ENCODE peak calls at places on chromosomes 4 and X, in nine cellular contexts. One of them, this sample, is unnamed.

GRCh38 chr4:8199594-8200301 is 658 bp downstream of the SH3TC1 start:
- DNase-seq in NCI-H1048: no peak
- DNase-seq in skeletal muscle cell: no peak
- DNase-seq in thoracic aorta: no peak
- DNase-seq in NCI-H146: no peak
- DNase-seq in activated CD8-positive, alpha-beta T cell treated with anti-CD3 and anti-CD28 coated beads, Interleukin-2, amount 10 ng/mL, durations not matched to agents 7 days and 5 days: no peak
- DNase-seq in GM18507: no peak
- DNase-seq in fibroblast of pulmonary artery: no peak
- DNase-seq in H4: no peak
- DNase-seq in this sample: peak

GRCh38 chr4:69656653-69657158 is 3.7 kb upstream of the UGT2A1 start:
- DNase-seq in NCI-H1048: no peak
- DNase-seq in skeletal muscle cell: no peak
- DNase-seq in thoracic aorta: no peak
- DNase-seq in NCI-H146: no peak
- DNase-seq in activated CD8-positive, alpha-beta T cell treated with anti-CD3 and anti-CD28 coated beads, Interleukin-2, amount 10 ng/mL, durations not matched to agents 7 days and 5 days: no peak
- DNase-seq in GM18507: no peak
- DNase-seq in fibroblast of pulmonary artery: no peak
- DNase-seq in H4: no peak
- DNase-seq in this sample: no peak

GRCh38 chr4:149836546-149836945 is 20.9 kb upstream of the IQCM start:
- DNase-seq in NCI-H1048: no peak
- DNase-seq in skeletal muscle cell: peak
- DNase-seq in thoracic aorta: no peak
- DNase-seq in NCI-H146: no peak
- DNase-seq in activated CD8-positive, alpha-beta T cell treated with anti-CD3 and anti-CD28 coated beads, Interleukin-2, amount 10 ng/mL, durations not matched to agents 7 days and 5 days: no peak
- DNase-seq in GM18507: no peak
- DNase-seq in fibroblast of pulmonary artery: peak
- DNase-seq in H4: no peak
- DNase-seq in this sample: peak

GRCh38 chr4:39998659-39999345 is 21.1 kb upstream of the PDS5A start:
- DNase-seq in NCI-H1048: no peak
- DNase-seq in skeletal muscle cell: no peak
- DNase-seq in thoracic aorta: no peak
- DNase-seq in NCI-H146: no peak
- DNase-seq in activated CD8-positive, alpha-beta T cell treated with anti-CD3 and anti-CD28 coated beads, Interleukin-2, amount 10 ng/mL, durations not matched to agents 7 days and 5 days: no peak
- DNase-seq in GM18507: no peak
- DNase-seq in fibroblast of pulmonary artery: no peak
- DNase-seq in H4: no peak
- DNase-seq in this sample: no peak

GRCh38 chrX:45771114-45771513 is 570.4 kb upstream of the DIPK2B start:
- DNase-seq in NCI-H1048: no peak
- DNase-seq in skeletal muscle cell: peak
- DNase-seq in thoracic aorta: no peak
- DNase-seq in NCI-H146: no peak
- DNase-seq in activated CD8-positive, alpha-beta T cell treated with anti-CD3 and anti-CD28 coated beads, Interleukin-2, amount 10 ng/mL, durations not matched to agents 7 days and 5 days: no peak
- DNase-seq in GM18507: no peak
- DNase-seq in fibroblast of pulmonary artery: peak
- DNase-seq in H4: peak
- DNase-seq in this sample: peak

GRCh38 chr4:102575369-102576129 is 74.4 kb downstream of the NFKB1 start:
- DNase-seq in NCI-H1048: no peak
- DNase-seq in skeletal muscle cell: no peak
- DNase-seq in thoracic aorta: no peak
- DNase-seq in NCI-H146: peak
- DNase-seq in activated CD8-positive, alpha-beta T cell treated with anti-CD3 and anti-CD28 coated beads, Interleukin-2, amount 10 ng/mL, durations not matched to agents 7 days and 5 days: no peak
- DNase-seq in GM18507: no peak
- DNase-seq in fibroblast of pulmonary artery: no peak
- DNase-seq in H4: no peak
- DNase-seq in this sample: no peak

GRCh38 chrX:103927030-103927429 is 35.4 kb upstream of the TMSB15B start:
- DNase-seq in NCI-H1048: no peak
- DNase-seq in skeletal muscle cell: no peak
- DNase-seq in thoracic aorta: no peak
- DNase-seq in NCI-H146: no peak
- DNase-seq in activated CD8-positive, alpha-beta T cell treated with anti-CD3 and anti-CD28 coated beads, Interleukin-2, amount 10 ng/mL, durations not matched to agents 7 days and 5 days: no peak
- DNase-seq in GM18507: no peak
- DNase-seq in fibroblast of pulmonary artery: no peak
- DNase-seq in H4: no peak
- DNase-seq in this sample: no peak

GRCh38 chrX:136468391-136469103 is 19.2 kb upstream of the BRS3 start:
- DNase-seq in NCI-H1048: no peak
- DNase-seq in skeletal muscle cell: no peak
- DNase-seq in thoracic aorta: no peak
- DNase-seq in NCI-H146: peak
- DNase-seq in activated CD8-positive, alpha-beta T cell treated with anti-CD3 and anti-CD28 coated beads, Interleukin-2, amount 10 ng/mL, durations not matched to agents 7 days and 5 days: no peak
- DNase-seq in GM18507: no peak
- DNase-seq in fibroblast of pulmonary artery: no peak
- DNase-seq in H4: no peak
- DNase-seq in this sample: no peak

GRCh38 chrX:58044130-58044529 is 133.9 kb upstream of the ZXDA start:
- DNase-seq in NCI-H1048: no peak
- DNase-seq in skeletal muscle cell: no peak
- DNase-seq in thoracic aorta: no peak
- DNase-seq in NCI-H146: no peak
- DNase-seq in activated CD8-positive, alpha-beta T cell treated with anti-CD3 and anti-CD28 coated beads, Interleukin-2, amount 10 ng/mL, durations not matched to agents 7 days and 5 days: no peak
- DNase-seq in GM18507: no peak
- DNase-seq in fibroblast of pulmonary artery: no peak
- DNase-seq in H4: no peak
- DNase-seq in this sample: no peak

GRCh38 chrX:107485019-107485418 is 35.6 kb downstream of the FRMPD3 start:
- DNase-seq in NCI-H1048: no peak
- DNase-seq in skeletal muscle cell: no peak
- DNase-seq in thoracic aorta: no peak
- DNase-seq in NCI-H146: no peak
- DNase-seq in activated CD8-positive, alpha-beta T cell treated with anti-CD3 and anti-CD28 coated beads, Interleukin-2, amount 10 ng/mL, durations not matched to agents 7 days and 5 days: no peak
- DNase-seq in GM18507: no peak
- DNase-seq in fibroblast of pulmonary artery: no peak
- DNase-seq in H4: no peak
- DNase-seq in this sample: no peak

GRCh38 chrX:148774276-148774675 is 273.9 kb downstream of the AFF2 start:
- DNase-seq in NCI-H1048: no peak
- DNase-seq in skeletal muscle cell: no peak
- DNase-seq in thoracic aorta: no peak
- DNase-seq in NCI-H146: no peak
- DNase-seq in activated CD8-positive, alpha-beta T cell treated with anti-CD3 and anti-CD28 coated beads, Interleukin-2, amount 10 ng/mL, durations not matched to agents 7 days and 5 days: no peak
- DNase-seq in GM18507: no peak
- DNase-seq in fibroblast of pulmonary artery: peak
- DNase-seq in H4: no peak
- DNase-seq in this sample: no peak

GRCh38 chrX:153633048-153633447 is 14.0 kb upstream of the DUSP9 start:
- DNase-seq in NCI-H1048: no peak
- DNase-seq in skeletal muscle cell: no peak
- DNase-seq in thoracic aorta: no peak
- DNase-seq in NCI-H146: no peak
- DNase-seq in activated CD8-positive, alpha-beta T cell treated with anti-CD3 and anti-CD28 coated beads, Interleukin-2, amount 10 ng/mL, durations not matched to agents 7 days and 5 days: no peak
- DNase-seq in GM18507: no peak
- DNase-seq in fibroblast of pulmonary artery: no peak
- DNase-seq in H4: no peak
- DNase-seq in this sample: no peak

GRCh38 chr4:4386736-4387392 is at the start of gene NSG1:
- DNase-seq in NCI-H1048: peak
- DNase-seq in skeletal muscle cell: no peak
- DNase-seq in thoracic aorta: no peak
- DNase-seq in NCI-H146: peak
- DNase-seq in activated CD8-positive, alpha-beta T cell treated with anti-CD3 and anti-CD28 coated beads, Interleukin-2, amount 10 ng/mL, durations not matched to agents 7 days and 5 days: peak
- DNase-seq in GM18507: no peak
- DNase-seq in fibroblast of pulmonary artery: peak
- DNase-seq in H4: no peak
- DNase-seq in this sample: peak

GRCh38 chrX:68832101-68832416 is 3.2 kb downstream of the EFNB1 start:
- DNase-seq in NCI-H1048: no peak
- DNase-seq in skeletal muscle cell: peak
- DNase-seq in thoracic aorta: no peak
- DNase-seq in NCI-H146: no peak
- DNase-seq in activated CD8-positive, alpha-beta T cell treated with anti-CD3 and anti-CD28 coated beads, Interleukin-2, amount 10 ng/mL, durations not matched to agents 7 days and 5 days: no peak
- DNase-seq in GM18507: peak
- DNase-seq in fibroblast of pulmonary artery: peak
- DNase-seq in H4: peak
- DNase-seq in this sample: peak

GRCh38 chr4:126965876-126966275 is 666.9 kb upstream of the INTU start:
- DNase-seq in NCI-H1048: no peak
- DNase-seq in skeletal muscle cell: no peak
- DNase-seq in thoracic aorta: no peak
- DNase-seq in NCI-H146: no peak
- DNase-seq in activated CD8-positive, alpha-beta T cell treated with anti-CD3 and anti-CD28 coated beads, Interleukin-2, amount 10 ng/mL, durations not matched to agents 7 days and 5 days: no peak
- DNase-seq in GM18507: no peak
- DNase-seq in fibroblast of pulmonary artery: no peak
- DNase-seq in H4: no peak
- DNase-seq in this sample: no peak

GRCh38 chr4:1345905-1346780 is 865 bp upstream of the UVSSA start:
- DNase-seq in NCI-H1048: no peak
- DNase-seq in skeletal muscle cell: no peak
- DNase-seq in thoracic aorta: no peak
- DNase-seq in NCI-H146: peak
- DNase-seq in activated CD8-positive, alpha-beta T cell treated with anti-CD3 and anti-CD28 coated beads, Interleukin-2, amount 10 ng/mL, durations not matched to agents 7 days and 5 days: peak
- DNase-seq in GM18507: no peak
- DNase-seq in fibroblast of pulmonary artery: peak
- DNase-seq in H4: peak
- DNase-seq in this sample: peak

GRCh38 chrX:100407784-100408642 is 2.1 kb downstream of the PCDH19 start:
- DNase-seq in NCI-H1048: no peak
- DNase-seq in skeletal muscle cell: no peak
- DNase-seq in thoracic aorta: no peak
- DNase-seq in NCI-H146: no peak
- DNase-seq in activated CD8-positive, alpha-beta T cell treated with anti-CD3 and anti-CD28 coated beads, Interleukin-2, amount 10 ng/mL, durations not matched to agents 7 days and 5 days: no peak
- DNase-seq in GM18507: no peak
- DNase-seq in fibroblast of pulmonary artery: no peak
- DNase-seq in H4: no peak
- DNase-seq in this sample: no peak

GRCh38 chr4:158895797-158896442 is 127.1 kb downstream of the FNIP2 start:
- DNase-seq in NCI-H1048: no peak
- DNase-seq in skeletal muscle cell: no peak
- DNase-seq in thoracic aorta: no peak
- DNase-seq in NCI-H146: peak
- DNase-seq in activated CD8-positive, alpha-beta T cell treated with anti-CD3 and anti-CD28 coated beads, Interleukin-2, amount 10 ng/mL, durations not matched to agents 7 days and 5 days: no peak
- DNase-seq in GM18507: no peak
- DNase-seq in fibroblast of pulmonary artery: peak
- DNase-seq in H4: peak
- DNase-seq in this sample: peak

GRCh38 chr4:43339435-43339834 is 446.9 kb downstream of the GRXCR1 start:
- DNase-seq in NCI-H1048: no peak
- DNase-seq in skeletal muscle cell: no peak
- DNase-seq in thoracic aorta: no peak
- DNase-seq in NCI-H146: no peak
- DNase-seq in activated CD8-positive, alpha-beta T cell treated with anti-CD3 and anti-CD28 coated beads, Interleukin-2, amount 10 ng/mL, durations not matched to agents 7 days and 5 days: no peak
- DNase-seq in GM18507: no peak
- DNase-seq in fibroblast of pulmonary artery: peak
- DNase-seq in H4: peak
- DNase-seq in this sample: peak

GRCh38 chr4:23237771-23238170 is 545.0 kb downstream of the GBA3 start:
- DNase-seq in NCI-H1048: no peak
- DNase-seq in skeletal muscle cell: no peak
- DNase-seq in thoracic aorta: no peak
- DNase-seq in NCI-H146: peak
- DNase-seq in activated CD8-positive, alpha-beta T cell treated with anti-CD3 and anti-CD28 coated beads, Interleukin-2, amount 10 ng/mL, durations not matched to agents 7 days and 5 days: no peak
- DNase-seq in GM18507: no peak
- DNase-seq in fibroblast of pulmonary artery: peak
- DNase-seq in H4: peak
- DNase-seq in this sample: no peak

GRCh38 chr4:38562751-38563198 is 101.2 kb upstream of the KLF3 start:
- DNase-seq in NCI-H1048: no peak
- DNase-seq in skeletal muscle cell: no peak
- DNase-seq in thoracic aorta: no peak
- DNase-seq in NCI-H146: no peak
- DNase-seq in activated CD8-positive, alpha-beta T cell treated with anti-CD3 and anti-CD28 coated beads, Interleukin-2, amount 10 ng/mL, durations not matched to agents 7 days and 5 days: no peak
- DNase-seq in GM18507: no peak
- DNase-seq in fibroblast of pulmonary artery: peak
- DNase-seq in H4: peak
- DNase-seq in this sample: peak

GRCh38 chr4:89682808-89683207 is 154.2 kb downstream of the SNCA start:
- DNase-seq in NCI-H1048: no peak
- DNase-seq in skeletal muscle cell: no peak
- DNase-seq in thoracic aorta: no peak
- DNase-seq in NCI-H146: no peak
- DNase-seq in activated CD8-positive, alpha-beta T cell treated with anti-CD3 and anti-CD28 coated beads, Interleukin-2, amount 10 ng/mL, durations not matched to agents 7 days and 5 days: no peak
- DNase-seq in GM18507: no peak
- DNase-seq in fibroblast of pulmonary artery: no peak
- DNase-seq in H4: no peak
- DNase-seq in this sample: peak

GRCh38 chrX:110167952-110168451 is 149.9 kb downstream of the AMMECR1 start:
- DNase-seq in NCI-H1048: no peak
- DNase-seq in skeletal muscle cell: no peak
- DNase-seq in thoracic aorta: no peak
- DNase-seq in NCI-H146: no peak
- DNase-seq in activated CD8-positive, alpha-beta T cell treated with anti-CD3 and anti-CD28 coated beads, Interleukin-2, amount 10 ng/mL, durations not matched to agents 7 days and 5 days: peak
- DNase-seq in GM18507: no peak
- DNase-seq in fibroblast of pulmonary artery: no peak
- DNase-seq in H4: no peak
- DNase-seq in this sample: no peak

GRCh38 chrX:40504801-40505605 is 75.8 kb upstream of the ATP6AP2 start:
- DNase-seq in NCI-H1048: no peak
- DNase-seq in skeletal muscle cell: peak
- DNase-seq in thoracic aorta: no peak
- DNase-seq in NCI-H146: no peak
- DNase-seq in activated CD8-positive, alpha-beta T cell treated with anti-CD3 and anti-CD28 coated beads, Interleukin-2, amount 10 ng/mL, durations not matched to agents 7 days and 5 days: no peak
- DNase-seq in GM18507: no peak
- DNase-seq in fibroblast of pulmonary artery: peak
- DNase-seq in H4: peak
- DNase-seq in this sample: peak

GRCh38 chr4:139815646-139816601 is 150.3 kb downstream of the MGST2 start:
- DNase-seq in NCI-H1048: no peak
- DNase-seq in skeletal muscle cell: peak
- DNase-seq in thoracic aorta: peak
- DNase-seq in NCI-H146: no peak
- DNase-seq in activated CD8-positive, alpha-beta T cell treated with anti-CD3 and anti-CD28 coated beads, Interleukin-2, amount 10 ng/mL, durations not matched to agents 7 days and 5 days: no peak
- DNase-seq in GM18507: no peak
- DNase-seq in fibroblast of pulmonary artery: peak
- DNase-seq in H4: peak
- DNase-seq in this sample: peak

GRCh38 chr4:960736-961650 is 12.4 kb downstream of the DGKQ start:
- DNase-seq in NCI-H1048: no peak
- DNase-seq in skeletal muscle cell: no peak
- DNase-seq in thoracic aorta: no peak
- DNase-seq in NCI-H146: no peak
- DNase-seq in activated CD8-positive, alpha-beta T cell treated with anti-CD3 and anti-CD28 coated beads, Interleukin-2, amount 10 ng/mL, durations not matched to agents 7 days and 5 days: no peak
- DNase-seq in GM18507: no peak
- DNase-seq in fibroblast of pulmonary artery: no peak
- DNase-seq in H4: no peak
- DNase-seq in this sample: no peak

GRCh38 chr4:24067781-24068193 is 177.9 kb upstream of the PPARGC1A start:
- DNase-seq in NCI-H1048: no peak
- DNase-seq in skeletal muscle cell: peak
- DNase-seq in thoracic aorta: no peak
- DNase-seq in NCI-H146: no peak
- DNase-seq in activated CD8-positive, alpha-beta T cell treated with anti-CD3 and anti-CD28 coated beads, Interleukin-2, amount 10 ng/mL, durations not matched to agents 7 days and 5 days: no peak
- DNase-seq in GM18507: no peak
- DNase-seq in fibroblast of pulmonary artery: peak
- DNase-seq in H4: peak
- DNase-seq in this sample: no peak

GRCh38 chrX:38923451-38923969 is 122.3 kb downstream of the MID1IP1 start:
- DNase-seq in NCI-H1048: no peak
- DNase-seq in skeletal muscle cell: no peak
- DNase-seq in thoracic aorta: no peak
- DNase-seq in NCI-H146: no peak
- DNase-seq in activated CD8-positive, alpha-beta T cell treated with anti-CD3 and anti-CD28 coated beads, Interleukin-2, amount 10 ng/mL, durations not matched to agents 7 days and 5 days: no peak
- DNase-seq in GM18507: no peak
- DNase-seq in fibroblast of pulmonary artery: no peak
- DNase-seq in H4: no peak
- DNase-seq in this sample: no peak

GRCh38 chrX:70452143-70452733 is 7.6 kb downstream of the DLG3 start:
- DNase-seq in NCI-H1048: peak
- DNase-seq in skeletal muscle cell: no peak
- DNase-seq in thoracic aorta: no peak
- DNase-seq in NCI-H146: peak
- DNase-seq in activated CD8-positive, alpha-beta T cell treated with anti-CD3 and anti-CD28 coated beads, Interleukin-2, amount 10 ng/mL, durations not matched to agents 7 days and 5 days: peak
- DNase-seq in GM18507: no peak
- DNase-seq in fibroblast of pulmonary artery: peak
- DNase-seq in H4: peak
- DNase-seq in this sample: peak

GRCh38 chrX:109783712-109784109 is 50.7 kb upstream of the ACSL4 start:
- DNase-seq in NCI-H1048: no peak
- DNase-seq in skeletal muscle cell: no peak
- DNase-seq in thoracic aorta: no peak
- DNase-seq in NCI-H146: no peak
- DNase-seq in activated CD8-positive, alpha-beta T cell treated with anti-CD3 and anti-CD28 coated beads, Interleukin-2, amount 10 ng/mL, durations not matched to agents 7 days and 5 days: no peak
- DNase-seq in GM18507: no peak
- DNase-seq in fibroblast of pulmonary artery: peak
- DNase-seq in H4: no peak
- DNase-seq in this sample: peak

GRCh38 chrX:31179203-31179602 is 107.4 kb upstream of the FTHL17 start:
- DNase-seq in NCI-H1048: no peak
- DNase-seq in skeletal muscle cell: no peak
- DNase-seq in thoracic aorta: no peak
- DNase-seq in NCI-H146: no peak
- DNase-seq in activated CD8-positive, alpha-beta T cell treated with anti-CD3 and anti-CD28 coated beads, Interleukin-2, amount 10 ng/mL, durations not matched to agents 7 days and 5 days: no peak
- DNase-seq in GM18507: no peak
- DNase-seq in fibroblast of pulmonary artery: no peak
- DNase-seq in H4: no peak
- DNase-seq in this sample: no peak